ENCODE peak calls at places on chromosome 5, in six cellular contexts. B is astrocyte, M is mesothelial cell of epicardium, V is AG04449, Z is fibroblast of lung, G is GM23338. S is an unnamed sample.

GRCh38 chr5:78429332-78429849 is 69.0 kb downstream of the SCAMP1 start:
- DNase-seq in B (peak; percentile 1), M (no peak), V (no peak), Z (peak; percentile 8), G (no peak), S (no peak)

GRCh38 chr5:127580731-127581130 is 63.3 kb downstream of the PRRC1 start:
- DNase-seq in B (no peak), M (no peak), V (no peak), Z (no peak), G (no peak), S (no peak)

GRCh38 chr5:111997308-111998159 is 240.5 kb upstream of the NREP start:
- DNase-seq in B (peak; percentile 100), M (no peak), V (peak; percentile 100), Z (peak; percentile 100), G (no peak), S (no peak)

GRCh38 chr5:68950111-68950510 is 143.7 kb upstream of the SLC30A5 start:
- DNase-seq in B (no peak), M (no peak), V (no peak), Z (no peak), G (no peak), S (no peak)

GRCh38 chr5:68024426-68024825 is 191.1 kb upstream of the PIK3R1 start:
- DNase-seq in B (peak; percentile 13), M (no peak), V (no peak), Z (peak; percentile 23), G (no peak), S (no peak)

GRCh38 chr5:132385321-132386105 is 16.0 kb downstream of the SLC22A5 start:
- DNase-seq in B (peak; percentile 16), M (no peak), V (no peak), Z (peak; percentile 40), G (peak; percentile 58), S (peak; percentile 62)

GRCh38 chr5:136516617-136517016 is 151.3 kb upstream of the TRPC7 start:
- DNase-seq in B (no peak), M (no peak), V (no peak), Z (no peak), G (no peak), S (no peak)

GRCh38 chr5:37899037-37899436 is 59.2 kb upstream of the GDNF start:
- DNase-seq in B (no peak), M (no peak), V (no peak), Z (no peak), G (no peak), S (no peak)

GRCh38 chr5:124574521-124575436 is 171.7 kb downstream of the ZNF608 start:
- DNase-seq in B (no peak), M (no peak), V (no peak), Z (no peak), G (no peak), S (no peak)

GRCh38 chr5:161378701-161379100 is 167.8 kb downstream of the GABRB2 start:
- DNase-seq in B (no peak), M (no peak), V (no peak), Z (no peak), G (no peak), S (no peak)

GRCh38 chr5:73552642-73553041 is 12.8 kb downstream of the ANKRA2 start:
- DNase-seq in B (no peak), M (no peak), V (no peak), Z (no peak), G (no peak), S (no peak)

GRCh38 chr5:139064613-139065012 is 133.6 kb downstream of the SIL1 start:
- DNase-seq in B (no peak), M (no peak), V (no peak), Z (no peak), G (no peak), S (peak; percentile 2)

GRCh38 chr5:71925608-71926091 is 181.6 kb upstream of the MAP1B start:
- DNase-seq in B (peak; percentile 24), M (no peak), V (no peak), Z (peak; percentile 35), G (no peak), S (no peak)

GRCh38 chr5:73388371-73388684 is 60.2 kb downstream of the FOXD1 start:
- DNase-seq in B (peak; percentile 75), M (no peak), V (no peak), Z (peak; percentile 83), G (no peak), S (no peak)

GRCh38 chr5:89265511-89266169 is 382.7 kb upstream of the MEF2C start:
- DNase-seq in B (peak; percentile 91), M (no peak), V (peak; percentile 82), Z (peak; percentile 93), G (no peak), S (no peak)

GRCh38 chr5:91541696-91542095 is 158.6 kb upstream of the ARRDC3 start:
- DNase-seq in B (peak; percentile 53), M (no peak), V (no peak), Z (peak; percentile 71), G (no peak), S (no peak)

GRCh38 chr5:175681045-175681974 is 23.4 kb downstream of the HRH2 start:
- DNase-seq in B (no peak), M (no peak), V (no peak), Z (no peak), G (no peak), S (no peak)

GRCh38 chr5:129001831-129002626 is 36.7 kb downstream of the SLC27A6 start:
- DNase-seq in B (no peak), M (no peak), V (no peak), Z (no peak), G (peak; percentile 64), S (no peak)

GRCh38 chr5:44638286-44638869 is 170.4 kb upstream of the MRPS30 start:
- DNase-seq in B (no peak), M (no peak), V (no peak), Z (no peak), G (peak; percentile 43), S (no peak)

GRCh38 chr5:72472031-72472430 is 35.2 kb downstream of the ZNF366 start:
- DNase-seq in B (no peak), M (no peak), V (no peak), Z (no peak), G (no peak), S (no peak)

GRCh38 chr5:139164020-139164419 is 34.1 kb downstream of the SIL1 start:
- DNase-seq in B (no peak), M (no peak), V (no peak), Z (no peak), G (no peak), S (no peak)

GRCh38 chr5:83147593-83147992 is 70.2 kb downstream of the XRCC4 start:
- DNase-seq in B (no peak), M (no peak), V (no peak), Z (no peak), G (no peak), S (no peak)

GRCh38 chr5:109921735-109922395 is 232.1 kb downstream of the MAN2A1 start:
- DNase-seq in B (peak; percentile 22), M (no peak), V (no peak), Z (peak; percentile 32), G (no peak), S (no peak)

GRCh38 chr5:1384521-1384920 is 39.6 kb upstream of the CLPTM1L start:
- DNase-seq in B (no peak), M (no peak), V (no peak), Z (no peak), G (no peak), S (no peak)

GRCh38 chr5:71586052-71586940 is 844 bp upstream of the MCCC2 start:
- DNase-seq in B (no peak), M (no peak), V (no peak), Z (peak; percentile 33), G (peak; percentile 63), S (no peak)

GRCh38 chr5:178602752-178603151 is 12.6 kb upstream of the COL23A1 start:
- DNase-seq in B (peak; percentile 40), M (no peak), V (no peak), Z (peak; percentile 51), G (no peak), S (no peak)

GRCh38 chr5:56183507-56183906 is 49.6 kb downstream of the ANKRD55 start:
- DNase-seq in B (peak; percentile 99), M (no peak), V (peak; percentile 81), Z (peak; percentile 98), G (no peak), S (no peak)

GRCh38 chr5:160464466-160464797 is 42.8 kb downstream of the PTTG1 start:
- DNase-seq in B (no peak), M (no peak), V (no peak), Z (no peak), G (no peak), S (no peak)

GRCh38 chr5:17120209-17120608 is 97.2 kb upstream of the BASP1 start:
- DNase-seq in B (no peak), M (no peak), V (no peak), Z (no peak), G (no peak), S (no peak)

GRCh38 chr5:75335952-75336624 is 932 bp upstream of the HMGCR start:
- DNase-seq in B (peak; percentile 83), M (no peak), V (peak; percentile 59), Z (peak; percentile 87), G (peak; percentile 62), S (no peak)
- TF ChIP-seq CTCF in B (peak; percentile 54), M (peak; percentile 22), V (peak; percentile 46), Z (peak; percentile 62), G (no peak), S (peak; percentile 71)

GRCh38 chr5:141420855-141421488 is at the start of gene PCDHGA11:
- DNase-seq in B (peak; percentile 38), M (no peak), V (no peak), Z (peak; percentile 56), G (peak; percentile 90), S (no peak)
- TF ChIP-seq CTCF in B (peak; percentile 61), M (no peak), V (peak; percentile 41), Z (peak; percentile 62), G (peak; percentile 89), S (no peak)

DNA sequence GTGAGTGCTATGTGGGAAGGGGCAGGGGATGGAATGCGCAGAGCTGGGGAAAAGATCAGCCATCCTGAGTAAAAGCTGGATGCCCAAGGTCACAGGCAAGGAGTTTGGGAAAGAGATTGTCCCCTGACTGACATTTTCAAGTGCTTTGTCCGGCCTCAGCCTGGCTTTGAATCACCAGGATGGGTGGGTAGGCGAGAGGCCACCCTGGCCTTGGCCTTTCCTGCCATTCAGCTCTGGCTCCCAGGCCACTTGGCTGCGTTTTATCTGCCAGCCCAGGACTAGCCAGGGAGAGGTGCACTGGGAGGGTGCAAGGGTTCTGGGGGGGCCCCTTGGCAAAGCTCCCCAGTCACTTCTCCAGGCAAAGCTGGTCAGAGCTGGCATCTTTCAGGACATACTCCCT is 37.4 kb upstream of the SYNPO start:
- DNase-seq in B (no peak), M (no peak), V (no peak), Z (no peak), G (no peak), S (no peak)
- TF ChIP-seq CTCF in B (no peak), M (no peak), V (no peak), Z (no peak), G (no peak), S (no peak)

GRCh38 chr5:148290271-148291195 is 21.7 kb upstream of the SPINK7 start:
- DNase-seq in B (no peak), M (no peak), V (no peak), Z (no peak), G (peak; percentile 79), S (no peak)
- TF ChIP-seq CTCF in B (peak; percentile 39), M (no peak), V (peak; percentile 38), Z (peak; percentile 60), G (peak; percentile 74), S (peak; percentile 65)